ENCODE peak calls at places on chromosomes 1 and 21, in seven cellular contexts. One of them, this sample, is unnamed.

GRCh38 chr21:33751120-33751519 is 108.8 kb downstream of the ITSN1 start:
- DNase-seq in skeletal muscle cell: no peak
- DNase-seq in neural progenitor cell: no peak
- DNase-seq in T-helper 17 cell: no peak
- DNase-seq in naive thymus-derived CD8-positive, alpha-beta T cell: no peak
- DNase-seq in activated naive CD8-positive, alpha-beta T cell treated with anti-CD3 and anti-CD28 coated beads, Interleukin-2, amount 50 U/mL, for 24 hours: no peak
- DNase-seq in EL: peak
- DNase-seq in this sample: no peak

GRCh38 chr1:12552111-12552888 is 65.7 kb downstream of the DHRS3 start:
- DNase-seq in skeletal muscle cell: no peak
- DNase-seq in neural progenitor cell: no peak
- DNase-seq in T-helper 17 cell: no peak
- DNase-seq in naive thymus-derived CD8-positive, alpha-beta T cell: no peak
- DNase-seq in activated naive CD8-positive, alpha-beta T cell treated with anti-CD3 and anti-CD28 coated beads, Interleukin-2, amount 50 U/mL, for 24 hours: no peak
- DNase-seq in EL: no peak
- DNase-seq in this sample: peak

GRCh38 chr1:12159826-12160225 is 7.0 kb upstream of the TNFRSF1B start:
- DNase-seq in skeletal muscle cell: no peak
- DNase-seq in neural progenitor cell: no peak
- DNase-seq in T-helper 17 cell: no peak
- DNase-seq in naive thymus-derived CD8-positive, alpha-beta T cell: no peak
- DNase-seq in activated naive CD8-positive, alpha-beta T cell treated with anti-CD3 and anti-CD28 coated beads, Interleukin-2, amount 50 U/mL, for 24 hours: no peak
- DNase-seq in EL: no peak
- DNase-seq in this sample: no peak

GRCh38 chr1:91564888-91565700 is 64.4 kb downstream of the CDC7 start:
- DNase-seq in skeletal muscle cell: peak
- DNase-seq in neural progenitor cell: peak
- DNase-seq in T-helper 17 cell: no peak
- DNase-seq in naive thymus-derived CD8-positive, alpha-beta T cell: no peak
- DNase-seq in activated naive CD8-positive, alpha-beta T cell treated with anti-CD3 and anti-CD28 coated beads, Interleukin-2, amount 50 U/mL, for 24 hours: no peak
- DNase-seq in EL: no peak
- DNase-seq in this sample: no peak

GRCh38 chr1:22572778-22573177 is 9.5 kb downstream of the EPHA8 start:
- DNase-seq in skeletal muscle cell: no peak
- DNase-seq in neural progenitor cell: no peak
- DNase-seq in T-helper 17 cell: no peak
- DNase-seq in naive thymus-derived CD8-positive, alpha-beta T cell: no peak
- DNase-seq in activated naive CD8-positive, alpha-beta T cell treated with anti-CD3 and anti-CD28 coated beads, Interleukin-2, amount 50 U/mL, for 24 hours: no peak
- DNase-seq in EL: no peak
- DNase-seq in this sample: no peak

GRCh38 chr1:27102707-27103468 is 52.0 kb downstream of the SLC9A1 start:
- DNase-seq in skeletal muscle cell: no peak
- DNase-seq in neural progenitor cell: peak
- DNase-seq in T-helper 17 cell: peak
- DNase-seq in naive thymus-derived CD8-positive, alpha-beta T cell: peak
- DNase-seq in activated naive CD8-positive, alpha-beta T cell treated with anti-CD3 and anti-CD28 coated beads, Interleukin-2, amount 50 U/mL, for 24 hours: peak
- DNase-seq in EL: peak
- DNase-seq in this sample: peak

GRCh38 chr1:182602945-182603645 is 1.1 kb downstream of the RGS16 start:
- DNase-seq in skeletal muscle cell: no peak
- DNase-seq in neural progenitor cell: no peak
- DNase-seq in T-helper 17 cell: no peak
- DNase-seq in naive thymus-derived CD8-positive, alpha-beta T cell: no peak
- DNase-seq in activated naive CD8-positive, alpha-beta T cell treated with anti-CD3 and anti-CD28 coated beads, Interleukin-2, amount 50 U/mL, for 24 hours: no peak
- DNase-seq in EL: no peak
- DNase-seq in this sample: peak

GRCh38 chr1:2311184-2312032 is 79.9 kb downstream of the MORN1 start:
- DNase-seq in skeletal muscle cell: no peak
- DNase-seq in neural progenitor cell: peak
- DNase-seq in T-helper 17 cell: peak
- DNase-seq in naive thymus-derived CD8-positive, alpha-beta T cell: peak
- DNase-seq in activated naive CD8-positive, alpha-beta T cell treated with anti-CD3 and anti-CD28 coated beads, Interleukin-2, amount 50 U/mL, for 24 hours: peak
- DNase-seq in EL: peak
- DNase-seq in this sample: no peak

GRCh38 chr1:33443067-33443704 is 12.3 kb upstream of the PHC2 start:
- DNase-seq in skeletal muscle cell: no peak
- DNase-seq in neural progenitor cell: no peak
- DNase-seq in T-helper 17 cell: no peak
- DNase-seq in naive thymus-derived CD8-positive, alpha-beta T cell: no peak
- DNase-seq in activated naive CD8-positive, alpha-beta T cell treated with anti-CD3 and anti-CD28 coated beads, Interleukin-2, amount 50 U/mL, for 24 hours: no peak
- DNase-seq in EL: peak
- DNase-seq in this sample: no peak

GRCh38 chr1:211901945-211902344 is 71.4 kb upstream of the LPGAT1 start:
- DNase-seq in skeletal muscle cell: no peak
- DNase-seq in neural progenitor cell: no peak
- DNase-seq in T-helper 17 cell: no peak
- DNase-seq in naive thymus-derived CD8-positive, alpha-beta T cell: no peak
- DNase-seq in activated naive CD8-positive, alpha-beta T cell treated with anti-CD3 and anti-CD28 coated beads, Interleukin-2, amount 50 U/mL, for 24 hours: no peak
- DNase-seq in EL: no peak
- DNase-seq in this sample: no peak

GRCh38 chr1:215380566-215380965 is 186.5 kb upstream of the KCTD3 start:
- DNase-seq in skeletal muscle cell: no peak
- DNase-seq in neural progenitor cell: no peak
- DNase-seq in T-helper 17 cell: no peak
- DNase-seq in naive thymus-derived CD8-positive, alpha-beta T cell: no peak
- DNase-seq in activated naive CD8-positive, alpha-beta T cell treated with anti-CD3 and anti-CD28 coated beads, Interleukin-2, amount 50 U/mL, for 24 hours: no peak
- DNase-seq in EL: no peak
- DNase-seq in this sample: no peak

GRCh38 chr1:7278827-7279752 is 492.0 kb upstream of the VAMP3 start:
- DNase-seq in skeletal muscle cell: no peak
- DNase-seq in neural progenitor cell: no peak
- DNase-seq in T-helper 17 cell: no peak
- DNase-seq in naive thymus-derived CD8-positive, alpha-beta T cell: no peak
- DNase-seq in activated naive CD8-positive, alpha-beta T cell treated with anti-CD3 and anti-CD28 coated beads, Interleukin-2, amount 50 U/mL, for 24 hours: no peak
- DNase-seq in EL: no peak
- DNase-seq in this sample: no peak

GRCh38 chr1:119219711-119220110 is 79.3 kb upstream of the WARS2 start:
- DNase-seq in skeletal muscle cell: no peak
- DNase-seq in neural progenitor cell: no peak
- DNase-seq in T-helper 17 cell: no peak
- DNase-seq in naive thymus-derived CD8-positive, alpha-beta T cell: no peak
- DNase-seq in activated naive CD8-positive, alpha-beta T cell treated with anti-CD3 and anti-CD28 coated beads, Interleukin-2, amount 50 U/mL, for 24 hours: no peak
- DNase-seq in EL: no peak
- DNase-seq in this sample: no peak

GRCh38 chr1:213326666-213327317 is 275.8 kb downstream of the RPS6KC1 start:
- DNase-seq in skeletal muscle cell: peak
- DNase-seq in neural progenitor cell: no peak
- DNase-seq in T-helper 17 cell: no peak
- DNase-seq in naive thymus-derived CD8-positive, alpha-beta T cell: no peak
- DNase-seq in activated naive CD8-positive, alpha-beta T cell treated with anti-CD3 and anti-CD28 coated beads, Interleukin-2, amount 50 U/mL, for 24 hours: no peak
- DNase-seq in EL: peak
- DNase-seq in this sample: peak

GRCh38 chr1:245160288-245160687 is 5.5 kb downstream of the KIF26B start:
- DNase-seq in skeletal muscle cell: no peak
- DNase-seq in neural progenitor cell: no peak
- DNase-seq in T-helper 17 cell: no peak
- DNase-seq in naive thymus-derived CD8-positive, alpha-beta T cell: no peak
- DNase-seq in activated naive CD8-positive, alpha-beta T cell treated with anti-CD3 and anti-CD28 coated beads, Interleukin-2, amount 50 U/mL, for 24 hours: no peak
- DNase-seq in EL: no peak
- DNase-seq in this sample: no peak

GRCh38 chr1:230792691-230793462 is 45.7 kb downstream of the CAPN9 start:
- DNase-seq in skeletal muscle cell: no peak
- DNase-seq in neural progenitor cell: no peak
- DNase-seq in T-helper 17 cell: no peak
- DNase-seq in naive thymus-derived CD8-positive, alpha-beta T cell: no peak
- DNase-seq in activated naive CD8-positive, alpha-beta T cell treated with anti-CD3 and anti-CD28 coated beads, Interleukin-2, amount 50 U/mL, for 24 hours: no peak
- DNase-seq in EL: no peak
- DNase-seq in this sample: no peak

GRCh38 chr1:32592953-32593352 is 53.7 kb downstream of the ZBTB8A start:
- DNase-seq in skeletal muscle cell: peak
- DNase-seq in neural progenitor cell: no peak
- DNase-seq in T-helper 17 cell: no peak
- DNase-seq in naive thymus-derived CD8-positive, alpha-beta T cell: no peak
- DNase-seq in activated naive CD8-positive, alpha-beta T cell treated with anti-CD3 and anti-CD28 coated beads, Interleukin-2, amount 50 U/mL, for 24 hours: no peak
- DNase-seq in EL: peak
- DNase-seq in this sample: no peak

GRCh38 chr1:3237994-3238704 is 169.1 kb downstream of the PRDM16 start:
- DNase-seq in skeletal muscle cell: no peak
- DNase-seq in neural progenitor cell: no peak
- DNase-seq in T-helper 17 cell: no peak
- DNase-seq in naive thymus-derived CD8-positive, alpha-beta T cell: no peak
- DNase-seq in activated naive CD8-positive, alpha-beta T cell treated with anti-CD3 and anti-CD28 coated beads, Interleukin-2, amount 50 U/mL, for 24 hours: no peak
- DNase-seq in EL: no peak
- DNase-seq in this sample: peak

GRCh38 chr1:20491866-20492265 is 5.9 kb upstream of the CAMK2N1 start:
- DNase-seq in skeletal muscle cell: no peak
- DNase-seq in neural progenitor cell: no peak
- DNase-seq in T-helper 17 cell: no peak
- DNase-seq in naive thymus-derived CD8-positive, alpha-beta T cell: no peak
- DNase-seq in activated naive CD8-positive, alpha-beta T cell treated with anti-CD3 and anti-CD28 coated beads, Interleukin-2, amount 50 U/mL, for 24 hours: no peak
- DNase-seq in EL: no peak
- DNase-seq in this sample: no peak

GRCh38 chr1:10644307-10645128 is 151.9 kb downstream of the CASZ1 start:
- DNase-seq in skeletal muscle cell: no peak
- DNase-seq in neural progenitor cell: no peak
- DNase-seq in T-helper 17 cell: no peak
- DNase-seq in naive thymus-derived CD8-positive, alpha-beta T cell: no peak
- DNase-seq in activated naive CD8-positive, alpha-beta T cell treated with anti-CD3 and anti-CD28 coated beads, Interleukin-2, amount 50 U/mL, for 24 hours: no peak
- DNase-seq in EL: peak
- DNase-seq in this sample: no peak

GRCh38 chr1:230760360-230760827 is 13.2 kb downstream of the CAPN9 start:
- DNase-seq in skeletal muscle cell: no peak
- DNase-seq in neural progenitor cell: no peak
- DNase-seq in T-helper 17 cell: no peak
- DNase-seq in naive thymus-derived CD8-positive, alpha-beta T cell: no peak
- DNase-seq in activated naive CD8-positive, alpha-beta T cell treated with anti-CD3 and anti-CD28 coated beads, Interleukin-2, amount 50 U/mL, for 24 hours: no peak
- DNase-seq in EL: no peak
- DNase-seq in this sample: no peak

GRCh38 chr1:36239941-36240637 is 15.8 kb downstream of the THRAP3 start:
- DNase-seq in skeletal muscle cell: no peak
- DNase-seq in neural progenitor cell: peak
- DNase-seq in T-helper 17 cell: no peak
- DNase-seq in naive thymus-derived CD8-positive, alpha-beta T cell: no peak
- DNase-seq in activated naive CD8-positive, alpha-beta T cell treated with anti-CD3 and anti-CD28 coated beads, Interleukin-2, amount 50 U/mL, for 24 hours: no peak
- DNase-seq in EL: no peak
- DNase-seq in this sample: no peak

GRCh38 chr1:186082235-186082937 is 292.7 kb downstream of the TPR start:
- DNase-seq in skeletal muscle cell: peak
- DNase-seq in neural progenitor cell: peak
- DNase-seq in T-helper 17 cell: peak
- DNase-seq in naive thymus-derived CD8-positive, alpha-beta T cell: no peak
- DNase-seq in activated naive CD8-positive, alpha-beta T cell treated with anti-CD3 and anti-CD28 coated beads, Interleukin-2, amount 50 U/mL, for 24 hours: peak
- DNase-seq in EL: peak
- DNase-seq in this sample: no peak

GRCh38 chr1:117098287-117098890 is 23.2 kb downstream of the TRIM45 start:
- DNase-seq in skeletal muscle cell: no peak
- DNase-seq in neural progenitor cell: no peak
- DNase-seq in T-helper 17 cell: no peak
- DNase-seq in naive thymus-derived CD8-positive, alpha-beta T cell: no peak
- DNase-seq in activated naive CD8-positive, alpha-beta T cell treated with anti-CD3 and anti-CD28 coated beads, Interleukin-2, amount 50 U/mL, for 24 hours: no peak
- DNase-seq in EL: no peak
- DNase-seq in this sample: no peak

GRCh38 chr1:234656070-234656875 is 46.3 kb upstream of the IRF2BP2 start:
- DNase-seq in skeletal muscle cell: no peak
- DNase-seq in neural progenitor cell: no peak
- DNase-seq in T-helper 17 cell: no peak
- DNase-seq in naive thymus-derived CD8-positive, alpha-beta T cell: no peak
- DNase-seq in activated naive CD8-positive, alpha-beta T cell treated with anti-CD3 and anti-CD28 coated beads, Interleukin-2, amount 50 U/mL, for 24 hours: no peak
- DNase-seq in EL: no peak
- DNase-seq in this sample: no peak

GRCh38 chr1:156664949-156665411 is 12.2 kb downstream of the NES start:
- DNase-seq in skeletal muscle cell: no peak
- DNase-seq in neural progenitor cell: peak
- DNase-seq in T-helper 17 cell: no peak
- DNase-seq in naive thymus-derived CD8-positive, alpha-beta T cell: no peak
- DNase-seq in activated naive CD8-positive, alpha-beta T cell treated with anti-CD3 and anti-CD28 coated beads, Interleukin-2, amount 50 U/mL, for 24 hours: no peak
- DNase-seq in EL: peak
- DNase-seq in this sample: peak

GRCh38 chr21:29540289-29540688 is 241.6 kb downstream of the BACH1 start:
- DNase-seq in skeletal muscle cell: no peak
- DNase-seq in neural progenitor cell: no peak
- DNase-seq in T-helper 17 cell: no peak
- DNase-seq in naive thymus-derived CD8-positive, alpha-beta T cell: no peak
- DNase-seq in activated naive CD8-positive, alpha-beta T cell treated with anti-CD3 and anti-CD28 coated beads, Interleukin-2, amount 50 U/mL, for 24 hours: no peak
- DNase-seq in EL: no peak
- DNase-seq in this sample: no peak

GRCh38 chr1:2276803-2277580 is 48.9 kb downstream of the SKI start:
- DNase-seq in skeletal muscle cell: no peak
- DNase-seq in neural progenitor cell: no peak
- DNase-seq in T-helper 17 cell: no peak
- DNase-seq in naive thymus-derived CD8-positive, alpha-beta T cell: no peak
- DNase-seq in activated naive CD8-positive, alpha-beta T cell treated with anti-CD3 and anti-CD28 coated beads, Interleukin-2, amount 50 U/mL, for 24 hours: no peak
- DNase-seq in EL: no peak
- DNase-seq in this sample: no peak

GRCh38 chr1:241934181-241934815 is 23.3 kb upstream of the BECN2 start:
- DNase-seq in skeletal muscle cell: no peak
- DNase-seq in neural progenitor cell: peak
- DNase-seq in T-helper 17 cell: no peak
- DNase-seq in naive thymus-derived CD8-positive, alpha-beta T cell: no peak
- DNase-seq in activated naive CD8-positive, alpha-beta T cell treated with anti-CD3 and anti-CD28 coated beads, Interleukin-2, amount 50 U/mL, for 24 hours: no peak
- DNase-seq in EL: peak
- DNase-seq in this sample: no peak

GRCh38 chr1:25618433-25618808 is 1.8 kb downstream of the MAN1C1 start:
- DNase-seq in skeletal muscle cell: no peak
- DNase-seq in neural progenitor cell: peak
- DNase-seq in T-helper 17 cell: no peak
- DNase-seq in naive thymus-derived CD8-positive, alpha-beta T cell: no peak
- DNase-seq in activated naive CD8-positive, alpha-beta T cell treated with anti-CD3 and anti-CD28 coated beads, Interleukin-2, amount 50 U/mL, for 24 hours: no peak
- DNase-seq in EL: no peak
- DNase-seq in this sample: no peak

GRCh38 chr1:7460807-7461206 is 310.3 kb upstream of the VAMP3 start:
- DNase-seq in skeletal muscle cell: no peak
- DNase-seq in neural progenitor cell: peak
- DNase-seq in T-helper 17 cell: no peak
- DNase-seq in naive thymus-derived CD8-positive, alpha-beta T cell: no peak
- DNase-seq in activated naive CD8-positive, alpha-beta T cell treated with anti-CD3 and anti-CD28 coated beads, Interleukin-2, amount 50 U/mL, for 24 hours: no peak
- DNase-seq in EL: no peak
- DNase-seq in this sample: peak